ENCODE peak calls at places on chromosomes 2 and 18, in nine cellular contexts. P is AML-193; B is NCI-H1436; M is NCI-H1417; Z is IMR-90; Y is NCI-H2029; S is stimulated activated CD8-positive, alpha-beta memory T cell treated with anti-CD3 and anti-CD28 coated beads, Interleukin-12 subunit alpha, Interleukin-12 subunit beta, amount 100 ng/mL, for 4 hours; E is posterior cingulate gyrus; Q is activated effector memory CD4-positive, alpha-beta T cell treated with Interleukin-2 at 50 U/mL for 16 hours. X is an unnamed sample.

GRCh38 chr2:240468300-240469238 is 33.1 kb downstream of the GPC1 start:
- DNase-seq in P (no peak), B (no peak), M (no peak), Z (no peak), Y (no peak), S (no peak), E (peak; percentile 73), Q (no peak), X (peak; percentile 8)

GRCh38 chr2:120631241-120631640 is 104.4 kb upstream of the GLI2 start:
- DNase-seq in P (no peak), B (no peak), M (no peak), Z (no peak), Y (no peak), S (no peak), E (no peak), Q (no peak), X (no peak)

GRCh38 chr2:67883316-67884080 is 179.3 kb downstream of the C1D start:
- DNase-seq in P (no peak), B (no peak), M (no peak), Z (no peak), Y (peak; percentile 8), S (no peak), E (no peak), Q (no peak), X (no peak)

GRCh38 chr2:67599561-67599960 is 202.4 kb downstream of the ETAA1 start:
- DNase-seq in P (no peak), B (no peak), M (no peak), Z (peak; percentile 27), Y (no peak), S (no peak), E (no peak), Q (no peak), X (no peak)

GRCh38 chr2:121297217-121297830 is 12.3 kb upstream of the TFCP2L1 start:
- DNase-seq in P (peak; percentile 8), B (peak; percentile 38), M (peak; percentile 13), Z (peak; percentile 17), Y (peak; percentile 12), S (no peak), E (no peak), Q (no peak), X (peak; percentile 63)

GRCh38 chr2:43942001-43942400 is 53.8 kb downstream of the LRPPRC start:
- DNase-seq in P (no peak), B (no peak), M (no peak), Z (peak; percentile 1), Y (no peak), S (no peak), E (no peak), Q (no peak), X (peak; percentile 9)

GRCh38 chr2:129885735-129886134 is 93.7 kb upstream of the RAB6C start:
- DNase-seq in P (no peak), B (no peak), M (no peak), Z (no peak), Y (no peak), S (no peak), E (no peak), Q (no peak), X (peak; percentile 13)

GRCh38 chr2:43469713-43470112 is 126.1 kb downstream of the THADA start:
- DNase-seq in P (no peak), B (no peak), M (no peak), Z (no peak), Y (no peak), S (no peak), E (no peak), Q (no peak), X (no peak)

GRCh38 chr18:79439201-79440023 is 43.7 kb downstream of the NFATC1 start:
- DNase-seq in P (no peak), B (no peak), M (no peak), Z (peak; percentile 6), Y (no peak), S (peak; percentile 9), E (no peak), Q (no peak), X (no peak)

GRCh38 chr18:25299426-25299825 is 52.5 kb downstream of the ZNF521 start:
- DNase-seq in P (no peak), B (no peak), M (no peak), Z (peak; percentile 86), Y (no peak), S (no peak), E (no peak), Q (no peak), X (no peak)

GRCh38 chr18:42447688-42448087 is 492.7 kb downstream of the PIK3C3 start:
- DNase-seq in P (no peak), B (no peak), M (no peak), Z (no peak), Y (no peak), S (no peak), E (no peak), Q (no peak), X (no peak)

GRCh38 chr2:11292464-11293255 is 51.8 kb downstream of the ROCK2 start:
- DNase-seq in P (peak; percentile 13), B (no peak), M (no peak), Z (peak; percentile 23), Y (no peak), S (no peak), E (no peak), Q (no peak), X (no peak)

GRCh38 chr2:3606028-3606369 is 11.1 kb downstream of the COLEC11 start:
- DNase-seq in P (no peak), B (no peak), M (no peak), Z (no peak), Y (no peak), S (no peak), E (no peak), Q (no peak), X (no peak)

GRCh38 chr2:210452194-210452593 is 24.4 kb downstream of the LANCL1 start:
- DNase-seq in P (no peak), B (no peak), M (no peak), Z (no peak), Y (no peak), S (no peak), E (no peak), Q (no peak), X (no peak)